ENCODE peak calls at places on chromosomes 6 and 20, in nine cellular contexts. W is endothelial cell; V is activated CD8-positive, alpha-beta T cell treated with anti-CD3 and anti-CD28 coated beads for 36 hours; G is progenitor cell of endocrine pancreas; A is fibroblast of the aortic adventitia; R is hypothalamus; P is NCI-H69; L is AG10803; N is heart left ventricle. I is an unnamed sample.

GRCh38 chr6:107868867-107869611 is 44.9 kb upstream of the SCML4 start:
- DNase-seq in P (no peak), G (no peak), A (no peak), W (no peak), R (no peak), L (no peak), V (no peak), N (no peak), I (no peak)

GRCh38 chr20:63057133-63058117 is 50.7 kb upstream of the BHLHE23 start:
- DNase-seq in N (no peak), R (no peak), A (peak; percentile 7), G (no peak), L (peak; percentile 12), V (no peak), P (no peak), W (no peak), I (no peak)

GRCh38 chr20:21564127-21564773 is 50.4 kb upstream of the NKX2-2 start:
- DNase-seq in V (no peak), A (no peak), L (no peak), R (peak; percentile 12), N (no peak), G (no peak), P (peak; percentile 35), W (no peak), I (no peak)

GRCh38 chr6:14135865-14136539 is 18.4 kb downstream of the CD83 start:
- DNase-seq in V (no peak), L (no peak), P (no peak), R (no peak), N (no peak), G (no peak), W (no peak), A (no peak), I (no peak)

GRCh38 chr20:64041040-64041780 is 5.2 kb downstream of the C20orf204 start:
- DNase-seq in W (no peak), V (no peak), N (no peak), A (peak; percentile 16), G (no peak), L (peak; percentile 39), R (no peak), P (peak; percentile 29), I (peak; percentile 34)

GRCh38 chr6:93123585-93123984 is 295.8 kb downstream of the EPHA7 start:
- DNase-seq in L (no peak), G (no peak), V (no peak), W (no peak), P (no peak), N (no peak), R (no peak), A (no peak), I (no peak)

GRCh38 chr6:92377137-92377536 is 1042.2 kb downstream of the EPHA7 start:
- DNase-seq in N (no peak), V (no peak), A (no peak), G (no peak), W (no peak), R (no peak), L (no peak), P (no peak), I (no peak)

GRCh38 chr20:53872081-53872541 is 198.3 kb downstream of the BCAS1 start:
- DNase-seq in R (no peak), N (no peak), V (no peak), A (peak; percentile 23), W (no peak), L (peak; percentile 46), P (no peak), G (no peak), I (no peak)

GRCh38 chr6:12538881-12539357 is 177.6 kb upstream of the PHACTR1 start:
- DNase-seq in N (peak; percentile 28), V (no peak), G (no peak), L (peak; percentile 24), W (no peak), R (no peak), P (no peak), A (peak; percentile 77), I (no peak)

GRCh38 chr20:13771853-13772453 is 12.8 kb downstream of the ESF1 start:
- DNase-seq in R (no peak), L (peak; percentile 34), W (no peak), P (peak; percentile 60), N (no peak), V (no peak), G (no peak), A (peak; percentile 44), I (peak; percentile 57)

GRCh38 chr6:31158863-31159855 is 770 bp downstream of the TCF19 start:
- DNase-seq in W (no peak), G (no peak), A (peak; percentile 13), V (peak; percentile 61), P (peak; percentile 63), R (no peak), L (peak; percentile 15), N (no peak), I (peak; percentile 52)

GRCh38 chr6:20816126-20816525 is 281.9 kb downstream of the CDKAL1 start:
- DNase-seq in L (no peak), P (no peak), G (no peak), V (no peak), W (no peak), A (no peak), N (no peak), R (no peak), I (no peak)

GRCh38 chr6:162873537-162873936 is 145.8 kb downstream of the PACRG start:
- DNase-seq in V (no peak), G (no peak), P (no peak), R (no peak), N (no peak), A (peak; percentile 1), L (peak; percentile 12), W (no peak), I (no peak)

GRCh38 chr6:41449399-41450245 is 96.6 kb upstream of the FOXP4 start:
- DNase-seq in R (no peak), G (no peak), V (no peak), P (peak; percentile 93), A (peak; percentile 54), N (no peak), L (peak; percentile 60), W (no peak), I (peak; percentile 47)

GRCh38 chr6:52539607-52540006 is 37.3 kb downstream of the TRAM2 start:
- DNase-seq in A (no peak), P (no peak), V (no peak), L (peak; percentile 84), N (no peak), R (no peak), G (no peak), W (no peak), I (no peak)

GRCh38 chr6:38054526-38054925 is 235.0 kb downstream of the ZFAND3 start:
- DNase-seq in G (no peak), W (no peak), N (no peak), L (no peak), A (no peak), V (no peak), R (no peak), P (no peak), I (no peak)

GRCh38 chr20:16639027-16639941 is 66.0 kb upstream of the KIF16B start:
- DNase-seq in G (no peak), L (no peak), W (no peak), V (no peak), R (no peak), A (no peak), N (no peak), P (no peak), I (peak; percentile 51)